ENCODE peak calls at places on chromosomes 6 and 20, in six cellular contexts. S is fibroblast of pulmonary artery, R is GM12865, U is AG09319, X is WTC11, J is astrocyte of the cerebellum. C is an unnamed sample.

GRCh38 chr20:60010689-60011417 is 52.6 kb downstream of the CDH26 start:
- DNase-seq in R (no peak), U (no peak), J (no peak), X (no peak), S (no peak), C (no peak)

GRCh38 chr6:112416885-112417284 is 69.8 kb downstream of the RFPL4B start:
- DNase-seq in X (no peak), R (no peak), S (no peak), U (peak; percentile 73), J (no peak), C (no peak)

GRCh38 chr6:15823838-15824414 is 161.1 kb upstream of the DTNBP1 start:
- DNase-seq in X (no peak), R (peak; percentile 45), S (no peak), U (no peak), J (no peak), C (peak; percentile 50)

GRCh38 chr6:135411339-135411738 is 86.2 kb downstream of the AHI1 start:
- DNase-seq in R (no peak), S (peak; percentile 17), U (no peak), X (no peak), J (no peak), C (no peak)

GRCh38 chr6:80436663-80437062 is 330.2 kb downstream of the BCKDHB start:
- DNase-seq in J (no peak), R (no peak), U (no peak), X (no peak), S (no peak), C (no peak)

GRCh38 chr6:129857838-129858237 is 3.3 kb downstream of the TMEM244 start:
- DNase-seq in S (no peak), R (no peak), X (no peak), U (no peak), J (no peak), C (no peak)

GRCh38 chr20:4766631-4767030 is 44.9 kb downstream of the PRND start:
- DNase-seq in R (no peak), J (no peak), S (no peak), X (no peak), U (no peak), C (no peak)

GRCh38 chr20:2626853-2627541 is 25.4 kb upstream of the NOP56 start:
- DNase-seq in R (no peak), J (peak; percentile 45), U (peak; percentile 51), X (no peak), S (peak; percentile 81), C (no peak)

GRCh38 chr20:50126662-50127061 is 13.7 kb upstream of the UBE2V1 start:
- DNase-seq in S (no peak), J (no peak), R (no peak), X (no peak), U (no peak), C (no peak)

GRCh38 chr6:45419574-45420082 is 41.9 kb upstream of the SUPT3H start:
- DNase-seq in J (no peak), U (no peak), S (peak; percentile 71), X (peak; percentile 74), R (peak; percentile 45), C (peak; percentile 43)

GRCh38 chr6:37558646-37559045 is 59.0 kb upstream of the CCDC167 start:
- DNase-seq in J (no peak), S (no peak), X (no peak), R (no peak), U (no peak), C (no peak)

GRCh38 chr6:107679457-107679856 is 144.7 kb downstream of the SCML4 start:
- DNase-seq in X (peak; percentile 59), U (no peak), S (peak; percentile 75), R (no peak), J (no peak), C (no peak)

GRCh38 chr6:163825033-163825432 is 410.5 kb downstream of the QKI start:
- DNase-seq in S (no peak), J (peak; percentile 90), X (no peak), R (no peak), U (no peak), C (no peak)

GRCh38 chr20:6178537-6178936 is 55.7 kb upstream of the FERMT1 start:
- DNase-seq in U (peak; percentile 5), R (no peak), J (peak; percentile 55), X (no peak), S (peak; percentile 69), C (no peak)

GRCh38 chr6:132198896-132199295 is 202.4 kb downstream of the MOXD1 start:
- DNase-seq in R (no peak), J (peak; percentile 81), U (no peak), S (peak; percentile 41), X (no peak), C (no peak)

GRCh38 chr6:119865466-119866350 is 516.1 kb upstream of the MAN1A1 start:
- DNase-seq in U (no peak), X (no peak), R (no peak), S (no peak), J (no peak), C (no peak)

GRCh38 chr6:109947001-109947400 is 31.1 kb upstream of the GPR6 start:
- DNase-seq in X (no peak), J (no peak), R (no peak), S (no peak), U (no peak), C (no peak)

GRCh38 chr6:76876922-76877553 is 586.3 kb downstream of the HTR1B start:
- DNase-seq in R (peak; percentile 43), S (peak; percentile 68), X (peak; percentile 75), U (no peak), J (no peak), C (peak; percentile 32)

GRCh38 chr20:44571367-44571766 is 11.0 kb upstream of the PKIG start:
- DNase-seq in J (no peak), R (no peak), U (no peak), S (no peak), X (no peak), C (no peak)

GRCh38 chr20:50710492-50711063 is 19.2 kb upstream of the RIPOR3 start:
- DNase-seq in S (peak; percentile 55), X (no peak), J (no peak), R (no peak), U (no peak), C (no peak)

GRCh38 chr20:61771805-61772350 is 293.8 kb downstream of the TAF4 start:
- DNase-seq in X (no peak), U (no peak), S (no peak), R (no peak), J (no peak), C (no peak)

GRCh38 chr6:139577124-139577800 is 202.8 kb upstream of the CITED2 start:
- DNase-seq in S (no peak), R (no peak), U (no peak), J (no peak), X (no peak), C (no peak)

GRCh38 chr6:23106951-23107350 is 537.6 kb downstream of the HDGFL1 start:
- DNase-seq in X (no peak), J (peak; percentile 79), S (peak; percentile 13), U (peak; percentile 76), R (no peak), C (no peak)

DNA sequence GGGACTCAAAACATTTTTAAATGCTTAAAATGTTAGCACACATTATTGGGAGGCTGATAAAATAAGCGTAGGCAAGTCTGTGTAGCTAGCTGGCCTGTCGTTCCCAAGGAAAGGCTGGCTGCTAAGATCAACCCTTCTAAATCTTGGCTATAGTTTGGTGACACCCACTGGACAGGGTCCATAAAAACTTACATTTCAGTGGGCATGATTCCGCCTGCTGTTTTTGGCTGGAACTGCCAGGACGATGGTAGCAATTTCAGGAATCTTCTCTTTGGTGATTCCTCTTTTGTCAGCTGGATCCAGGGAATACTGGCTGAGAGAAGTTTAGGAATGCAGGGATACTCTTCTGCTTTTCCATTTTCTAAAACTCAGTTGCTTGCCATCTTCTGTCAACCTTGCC is 162.2 kb downstream of the NKAIN2 start:
- DNase-seq in J (peak; percentile 12), S (peak; percentile 2), R (no peak), X (peak; percentile 44), U (no peak), C (no peak)
- TF ChIP-seq CTCF in J (peak; percentile 48), S (peak; percentile 5), R (peak; percentile 3), X (no peak), U (no peak), C (no peak)

GRCh38 chr6:92121228-92121627 is 1298.1 kb downstream of the EPHA7 start:
- DNase-seq in X (no peak), J (no peak), R (no peak), S (no peak), U (no peak), C (no peak)

GRCh38 chr6:92126088-92126487 is 1293.3 kb downstream of the EPHA7 start:
- DNase-seq in X (no peak), J (no peak), S (no peak), R (no peak), U (no peak), C (no peak)

GRCh38 chr6:92124126-92124525 is 1295.2 kb downstream of the EPHA7 start:
- DNase-seq in U (no peak), R (no peak), J (peak; percentile 28), X (no peak), S (peak; percentile 1), C (no peak)

GRCh38 chr6:92125681-92126080 is 1293.7 kb downstream of the EPHA7 start:
- DNase-seq in R (no peak), S (no peak), U (no peak), J (no peak), X (no peak), C (no peak)

GRCh38 chr6:92122746-92123145 is 1296.6 kb downstream of the EPHA7 start:
- DNase-seq in J (no peak), U (no peak), R (no peak), S (no peak), X (no peak), C (no peak)
- TF ChIP-seq CTCF in J (peak; percentile 46), U (no peak), R (no peak), S (no peak), X (peak; percentile 20), C (peak; percentile 9)

GRCh38 chr20:58546312-58546711 is 31.1 kb upstream of the APCDD1L start:
- DNase-seq in S (no peak), X (no peak), R (no peak), U (no peak), J (no peak), C (no peak)
- TF ChIP-seq CTCF in S (no peak), X (no peak), R (no peak), U (no peak), J (no peak), C (no peak)

GRCh38 chr20:37943033-37943432 is 40.1 kb downstream of the VSTM2L start:
- DNase-seq in S (no peak), J (no peak), X (no peak), R (no peak), U (no peak), C (no peak)

GRCh38 chr20:37940161-37940560 is 37.2 kb downstream of the VSTM2L start:
- DNase-seq in R (no peak), J (no peak), S (no peak), U (no peak), X (no peak), C (peak; percentile 23)

GRCh38 chr20:37939701-37940151 is 36.8 kb downstream of the VSTM2L start:
- DNase-seq in R (no peak), J (no peak), X (no peak), S (no peak), U (no peak), C (peak; percentile 15)

GRCh38 chr20:37941992-37942391 is 39.1 kb downstream of the VSTM2L start:
- DNase-seq in X (no peak), J (no peak), R (no peak), S (no peak), U (no peak), C (no peak)

DNA sequence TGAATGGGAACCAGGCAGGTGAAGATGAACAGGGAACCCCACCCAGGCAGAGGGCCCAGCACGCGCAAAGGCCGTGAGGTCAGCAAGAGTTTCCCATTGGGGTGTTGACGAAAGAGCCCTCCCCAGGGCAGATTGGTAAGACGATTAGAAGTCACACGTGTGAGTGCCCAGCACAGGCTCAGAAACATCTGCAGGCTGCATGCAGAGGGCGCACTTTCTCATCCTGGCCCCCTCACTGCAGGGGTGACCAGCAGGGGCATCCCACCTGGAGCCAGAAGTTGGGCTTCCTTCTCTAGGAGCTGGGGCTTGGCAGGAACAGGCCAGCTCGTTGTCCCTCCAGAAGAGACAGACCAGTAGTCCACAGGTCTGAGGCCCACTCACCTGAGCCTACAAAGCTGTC is 38.4 kb downstream of the VSTM2L start:
- DNase-seq in X (peak; percentile 50), R (no peak), S (no peak), J (no peak), U (no peak), C (peak; percentile 41)
- TF ChIP-seq CTCF in X (peak; percentile 28), R (no peak), S (peak; percentile 14), J (no peak), U (no peak), C (peak; percentile 7)

C was measured in GM13976.